ENCODE peak calls at places on chromosome 6, in eight cellular contexts. One of them, this sample, is unnamed.

GRCh38 chr6:34237722-34238506 is 1.2 kb downstream of the HMGA1 start:
- DNase-seq in right atrium auricular region: no peak
- DNase-seq in GM13977: peak; percentile 76
- DNase-seq in KBM-7: peak; percentile 74
- DNase-seq in activated T-cell treated with anti-CD3 and anti-CD28 coated beads, Interleukin-2, amount 50 U/mL, for 4 hours: peak; percentile 69
- DNase-seq in HFF-Myc: no peak
- DNase-seq in heart right ventricle: peak; percentile 45
- DNase-seq in NCI-H748 treated with DMSO at 0.1 percent for 48 hours: no peak
- DNase-seq in this sample: no peak

GRCh38 chr6:111668410-111668809 is 62.7 kb upstream of the TRAF3IP2 start:
- DNase-seq in KBM-7: no peak
- DNase-seq in GM13977: no peak
- DNase-seq in heart right ventricle: no peak
- DNase-seq in NCI-H748 treated with DMSO at 0.1 percent for 48 hours: no peak
- DNase-seq in HFF-Myc: no peak
- DNase-seq in activated T-cell treated with anti-CD3 and anti-CD28 coated beads, Interleukin-2, amount 50 U/mL, for 4 hours: no peak
- DNase-seq in right atrium auricular region: no peak
- DNase-seq in this sample: no peak

GRCh38 chr6:169618526-169619490 is 83.0 kb downstream of the WDR27 start:
- DNase-seq in HFF-Myc: peak; percentile 69
- DNase-seq in NCI-H748 treated with DMSO at 0.1 percent for 48 hours: no peak
- DNase-seq in GM13977: no peak
- DNase-seq in activated T-cell treated with anti-CD3 and anti-CD28 coated beads, Interleukin-2, amount 50 U/mL, for 4 hours: no peak
- DNase-seq in KBM-7: no peak
- DNase-seq in right atrium auricular region: no peak
- DNase-seq in heart right ventricle: no peak
- DNase-seq in this sample: peak; percentile 84

GRCh38 chr6:139641412-139641811 is 267.0 kb upstream of the CITED2 start:
- DNase-seq in HFF-Myc: no peak
- DNase-seq in KBM-7: peak; percentile 76
- DNase-seq in right atrium auricular region: no peak
- DNase-seq in NCI-H748 treated with DMSO at 0.1 percent for 48 hours: no peak
- DNase-seq in heart right ventricle: no peak
- DNase-seq in activated T-cell treated with anti-CD3 and anti-CD28 coated beads, Interleukin-2, amount 50 U/mL, for 4 hours: no peak
- DNase-seq in GM13977: no peak
- DNase-seq in this sample: no peak

GRCh38 chr6:168737481-168737880 is 296.5 kb downstream of the SMOC2 start:
- DNase-seq in right atrium auricular region: no peak
- DNase-seq in KBM-7: no peak
- DNase-seq in GM13977: no peak
- DNase-seq in HFF-Myc: no peak
- DNase-seq in activated T-cell treated with anti-CD3 and anti-CD28 coated beads, Interleukin-2, amount 50 U/mL, for 4 hours: no peak
- DNase-seq in heart right ventricle: no peak
- DNase-seq in NCI-H748 treated with DMSO at 0.1 percent for 48 hours: no peak
- DNase-seq in this sample: no peak

GRCh38 chr6:31945507-31946369 is at the start of gene CFB:
- DNase-seq in GM13977: no peak
- DNase-seq in HFF-Myc: no peak
- DNase-seq in activated T-cell treated with anti-CD3 and anti-CD28 coated beads, Interleukin-2, amount 50 U/mL, for 4 hours: no peak
- DNase-seq in NCI-H748 treated with DMSO at 0.1 percent for 48 hours: no peak
- DNase-seq in heart right ventricle: peak; percentile 58
- DNase-seq in right atrium auricular region: peak; percentile 88
- DNase-seq in KBM-7: no peak
- DNase-seq in this sample: peak; percentile 79

GRCh38 chr6:45069091-45069490 is 259.0 kb upstream of the RUNX2 start:
- DNase-seq in HFF-Myc: no peak
- DNase-seq in right atrium auricular region: no peak
- DNase-seq in KBM-7: no peak
- DNase-seq in heart right ventricle: no peak
- DNase-seq in activated T-cell treated with anti-CD3 and anti-CD28 coated beads, Interleukin-2, amount 50 U/mL, for 4 hours: no peak
- DNase-seq in GM13977: no peak
- DNase-seq in NCI-H748 treated with DMSO at 0.1 percent for 48 hours: no peak
- DNase-seq in this sample: no peak

GRCh38 chr6:167907837-167908681 is 81.3 kb downstream of the AFDN start:
- DNase-seq in NCI-H748 treated with DMSO at 0.1 percent for 48 hours: peak; percentile 41
- DNase-seq in right atrium auricular region: no peak
- DNase-seq in KBM-7: peak; percentile 38
- DNase-seq in HFF-Myc: no peak
- DNase-seq in activated T-cell treated with anti-CD3 and anti-CD28 coated beads, Interleukin-2, amount 50 U/mL, for 4 hours: no peak
- DNase-seq in heart right ventricle: no peak
- DNase-seq in GM13977: no peak
- DNase-seq in this sample: no peak

GRCh38 chr6:409370-409972 is 17.9 kb downstream of the IRF4 start:
- DNase-seq in activated T-cell treated with anti-CD3 and anti-CD28 coated beads, Interleukin-2, amount 50 U/mL, for 4 hours: no peak
- DNase-seq in right atrium auricular region: no peak
- DNase-seq in NCI-H748 treated with DMSO at 0.1 percent for 48 hours: no peak
- DNase-seq in heart right ventricle: no peak
- DNase-seq in GM13977: no peak
- DNase-seq in KBM-7: no peak
- DNase-seq in HFF-Myc: no peak
- DNase-seq in this sample: no peak

GRCh38 chr6:96537726-96538125 is 16.1 kb downstream of the UFL1 start:
- DNase-seq in heart right ventricle: no peak
- DNase-seq in NCI-H748 treated with DMSO at 0.1 percent for 48 hours: no peak
- DNase-seq in right atrium auricular region: no peak
- DNase-seq in HFF-Myc: no peak
- DNase-seq in activated T-cell treated with anti-CD3 and anti-CD28 coated beads, Interleukin-2, amount 50 U/mL, for 4 hours: no peak
- DNase-seq in GM13977: no peak
- DNase-seq in KBM-7: no peak
- DNase-seq in this sample: no peak